ENCODE peak calls at places on chromosomes 3 and 15, in seven cellular contexts. U is fibroblast of pulmonary artery, E is RWPE1, G is fibroblast of the conjunctiva, Y is EL, Z is AG08395, C is SIG-M5. P is an unnamed sample.

GRCh38 chr3:144259267-144259666 is 287.6 kb downstream of the DIPK2A start:
- DNase-seq in E (no peak), Y (no peak), U (no peak), Z (no peak), G (no peak), C (no peak), P (no peak)

GRCh38 chr3:14605744-14606143 is 45.8 kb upstream of the CCDC174 start:
- DNase-seq in U (no peak), G (no peak), E (no peak), Y (no peak), Z (no peak), C (no peak), P (no peak)

GRCh38 chr3:60190073-60190472 is 1061.2 kb downstream of the FHIT start:
- DNase-seq in Z (no peak), U (no peak), C (no peak), G (no peak), Y (no peak), E (no peak), P (no peak)

GRCh38 chr3:18216996-18217395 is 208.1 kb downstream of the SATB1 start:
- DNase-seq in C (no peak), G (no peak), U (no peak), Y (no peak), E (no peak), Z (no peak), P (no peak)

GRCh38 chr3:131072845-131073244 is 46.2 kb downstream of the NEK11 start:
- DNase-seq in Y (peak), G (no peak), C (no peak), Z (peak), E (no peak), U (peak), P (no peak)

GRCh38 chr3:97815149-97815917 is 6.5 kb upstream of the CRYBG3 start:
- DNase-seq in U (no peak), Z (no peak), Y (peak), G (no peak), E (no peak), C (no peak), P (no peak)

GRCh38 chr15:78051622-78052405 is 25.7 kb downstream of the TBC1D2B start:
- DNase-seq in C (no peak), E (no peak), U (peak), G (no peak), Y (peak), Z (no peak), P (no peak)

GRCh38 chr3:171417137-171417536 is 43.1 kb downstream of the TNIK start:
- DNase-seq in E (no peak), G (no peak), Y (no peak), Z (no peak), C (no peak), U (no peak), P (no peak)

GRCh38 chr3:120567370-120568197 is 28.6 kb upstream of the NDUFB4 start:
- DNase-seq in Z (peak), Y (peak), G (no peak), E (no peak), C (no peak), U (peak), P (no peak)

GRCh38 chr3:188904670-188905069 is 267.1 kb upstream of the TPRG1 start:
- DNase-seq in G (no peak), Y (peak), E (no peak), U (peak), C (no peak), Z (peak), P (no peak)

GRCh38 chr3:65883614-65884013 is 155.1 kb downstream of the MAGI1 start:
- DNase-seq in Y (peak), U (peak), E (no peak), G (no peak), C (no peak), Z (no peak), P (peak)

GRCh38 chr3:183698760-183699159 is 1.2 kb downstream of the YEATS2 start:
- DNase-seq in E (peak), G (no peak), Z (peak), Y (peak), C (no peak), U (peak), P (no peak)

GRCh38 chr3:189942948-189943347 is 177.7 kb downstream of the P3H2 start:
- DNase-seq in U (no peak), Z (no peak), E (no peak), Y (no peak), C (no peak), G (no peak), P (no peak)

GRCh38 chr3:17081520-17081919 is 196.8 kb downstream of the PLCL2 start:
- DNase-seq in E (no peak), C (no peak), U (no peak), G (no peak), Y (no peak), Z (no peak), P (no peak)

GRCh38 chr3:45480871-45481270 is 92.5 kb downstream of the LARS2 start:
- DNase-seq in C (no peak), Z (no peak), Y (no peak), U (no peak), E (no peak), G (no peak), P (no peak)

GRCh38 chr3:152539191-152539764 is 270.5 kb downstream of the MBNL1 start:
- DNase-seq in G (no peak), Y (no peak), C (no peak), Z (no peak), E (no peak), U (no peak), P (no peak)

GRCh38 chr3:126476166-126476975 is 680 bp upstream of the ZXDC start:
- DNase-seq in G (no peak), U (peak), Y (no peak), Z (no peak), E (no peak), C (no peak), P (peak)

GRCh38 chr3:197748597-197749314 is 927 bp upstream of the FYTTD1 start:
- DNase-seq in Y (peak), C (no peak), U (no peak), Z (peak), E (no peak), G (no peak), P (no peak)

GRCh38 chr3:38603731-38604131 is 45.8 kb downstream of the SCN5A start:
- DNase-seq in G (no peak), U (no peak), Y (no peak), C (no peak), Z (no peak), E (no peak), P (no peak)

GRCh38 chr3:7602297-7602696 is 741.4 kb downstream of the GRM7 start:
- DNase-seq in U (no peak), C (no peak), Y (no peak), G (no peak), Z (no peak), E (no peak), P (no peak)

GRCh38 chr15:79076661-79077060 is 13.9 kb downstream of the RASGRF1 start:
- DNase-seq in G (no peak), Z (no peak), E (no peak), C (no peak), U (no peak), Y (no peak), P (no peak)

GRCh38 chr3:48418140-48418539 is 11.7 kb downstream of the PLXNB1 start:
- DNase-seq in Y (no peak), G (no peak), U (no peak), C (no peak), Z (no peak), E (no peak), P (no peak)

GRCh38 chr15:39079296-39079834 is 501.5 kb upstream of the THBS1 start:
- DNase-seq in G (no peak), C (no peak), Y (peak), Z (peak), U (peak), E (peak), P (no peak)

GRCh38 chr3:115148142-115148790 is 1.2 kb upstream of the ZBTB20 start:
- DNase-seq in Z (no peak), Y (peak), C (no peak), U (peak), G (no peak), E (no peak), P (no peak)

P was measured in NCI-H2081 treated with DMSO at 0.1 percent for 48 hours.